ENCODE peak calls at places on chromosomes 4 and X, in four cellular contexts. N, P, Z and B are unnamed samples.

GRCh38 chr4:38523524-38524448 is 140.2 kb upstream of the KLF3 start:
- DNase-seq in Z (peak), N (peak), P (no peak), B (no peak)

GRCh38 chrX:47831788-47832187 is 4.9 kb upstream of the ZNF81 start:
- DNase-seq in Z (peak), N (peak), P (peak), B (peak)

GRCh38 chr4:94545296-94545695 is 93.6 kb downstream of the PDLIM5 start:
- DNase-seq in P (no peak), Z (peak), N (peak), B (no peak)

GRCh38 chrX:149074429-149074828 is 430.7 kb downstream of the IDS start:
- DNase-seq in N (peak), P (no peak), Z (peak), B (no peak)

GRCh38 chr4:106763044-106763443 is 273.1 kb downstream of the DKK2 start:
- DNase-seq in N (peak), P (peak), Z (peak), B (no peak)

GRCh38 chr4:56961107-56961500 is 16.3 kb downstream of the NOA1 start:
- DNase-seq in P (no peak), N (no peak), Z (no peak), B (no peak)

GRCh38 chr4:165580379-165580905 is 201.6 kb downstream of the CPE start:
- DNase-seq in N (peak), P (peak), Z (peak), B (no peak)

GRCh38 chr4:15744016-15744415 is 34.1 kb upstream of the CD38 start:
- DNase-seq in Z (no peak), P (no peak), N (no peak), B (no peak)

GRCh38 chr4:71864380-71864779 is 80.5 kb upstream of the GC start:
- DNase-seq in Z (no peak), N (no peak), P (no peak), B (no peak)

GRCh38 chrX:30067677-30068076 is 147.7 kb upstream of the MAGEB2 start:
- DNase-seq in P (no peak), N (no peak), Z (no peak), B (no peak)

GRCh38 chr4:48907706-48908477 is 1.3 kb upstream of the OCIAD2 start:
- DNase-seq in Z (peak), P (no peak), N (no peak), B (no peak)

GRCh38 chrX:19514791-19515614 is at the start of gene MAP3K15:
- DNase-seq in P (peak), Z (no peak), N (no peak), B (peak)

GRCh38 chrX:77572322-77572721 is 125.1 kb downstream of the FGF16 start:
- DNase-seq in Z (peak), N (peak), P (no peak), B (no peak)

GRCh38 chr4:21012851-21013331 is 312.6 kb downstream of the PACRGL start:
- DNase-seq in N (peak), P (no peak), Z (peak), B (no peak)

GRCh38 chr4:131584587-131584986 is 1564.5 kb upstream of the PCDH10 start:
- DNase-seq in Z (peak), N (no peak), P (no peak), B (no peak)

GRCh38 chr4:53193111-53193510 is 172.8 kb downstream of the SCFD2 start:
- DNase-seq in N (peak), P (no peak), Z (no peak), B (no peak)

GRCh38 chr4:147479817-147480216 is 1.1 kb upstream of the EDNRA start:
- DNase-seq in P (no peak), N (peak), Z (peak), B (no peak)

GRCh38 chr4:38753021-38753806 is 29.6 kb downstream of the TLR10 start:
- DNase-seq in Z (peak), N (peak), P (peak), B (peak)